ENCODE peak calls at places on chromosomes 6 and 20, in four cellular contexts. C is WTC11, X is HepG2, Z is K562. M is an unnamed sample.

GRCh38 chr20:64030371-64031134 is 5.4 kb upstream of the C20orf204 start:
- DNase-seq in C (no peak), X (no peak), Z (no peak), M (no peak)

GRCh38 chr6:79861023-79861422 is 86.3 kb downstream of the ELOVL4 start:
- DNase-seq in C (no peak), X (no peak), Z (peak; percentile 39), M (no peak)

GRCh38 chr6:168035098-168035660 is 37.7 kb downstream of the KIF25 start:
- DNase-seq in C (peak; percentile 75), X (no peak), Z (peak; percentile 40), M (peak; percentile 69)

GRCh38 chr6:42532038-42532669 is 31.7 kb upstream of the UBR2 start:
- DNase-seq in C (no peak), X (peak; percentile 64), Z (peak; percentile 79), M (peak; percentile 77)

GRCh38 chr6:135146160-135146920 is 34.8 kb upstream of the MYB start:
- DNase-seq in C (no peak), X (no peak), Z (peak; percentile 57), M (no peak)

GRCh38 chr6:126826315-126826714 is 292.2 kb upstream of the RSPO3 start:
- DNase-seq in C (no peak), X (no peak), Z (no peak), M (no peak)

GRCh38 chr20:64119301-64119680 is 11.9 kb upstream of the NPBWR2 start:
- DNase-seq in C (no peak), X (no peak), Z (no peak), M (peak; percentile 48)

GRCh38 chr6:153207617-153208016 is 76.5 kb upstream of the RGS17 start:
- DNase-seq in C (no peak), X (no peak), Z (no peak), M (no peak)

GRCh38 chr6:119463081-119463626 is 113.6 kb upstream of the MAN1A1 start:
- DNase-seq in C (no peak), X (no peak), Z (no peak), M (no peak)

GRCh38 chr6:36997811-36998722 is 7.4 kb upstream of the FGD2 start:
- DNase-seq in C (no peak), X (no peak), Z (no peak), M (no peak)

GRCh38 chr6:138428943-138429616 is 25.1 kb downstream of the HEBP2 start:
- DNase-seq in C (no peak), X (peak; percentile 62), Z (peak; percentile 46), M (peak; percentile 25)

GRCh38 chr6:42251911-42252637 is 34.4 kb upstream of the MRPS10 start:
- DNase-seq in C (no peak), X (peak; percentile 42), Z (no peak), M (no peak)

GRCh38 chr6:10434235-10434634 is 19.4 kb upstream of the TFAP2A start:
- DNase-seq in C (no peak), X (no peak), Z (no peak), M (no peak)

GRCh38 chr6:37459981-37460800 is 27.2 kb downstream of the CMTR1 start:
- DNase-seq in C (no peak), X (no peak), Z (peak; percentile 98), M (no peak)

GRCh38 chr6:108113557-108114519 is 39.3 kb upstream of the OSTM1 start:
- DNase-seq in C (peak; percentile 67), X (peak; percentile 41), Z (peak; percentile 65), M (peak; percentile 34)

GRCh38 chr6:151341481-151342195 is 49.7 kb downstream of the ZBTB2 start:
- DNase-seq in C (no peak), X (no peak), Z (no peak), M (no peak)

GRCh38 chr6:133568970-133569889 is 319.7 kb upstream of the TCF21 start:
- DNase-seq in C (peak; percentile 36), X (peak; percentile 51), Z (peak; percentile 63), M (peak; percentile 96)

GRCh38 chr6:81843302-81843701 is 90.8 kb upstream of the TENT5A start:
- DNase-seq in C (no peak), X (peak; percentile 34), Z (no peak), M (no peak)

GRCh38 chr6:34027445-34027936 is 118.4 kb downstream of the GRM4 start:
- DNase-seq in C (peak; percentile 85), X (peak; percentile 30), Z (peak; percentile 63), M (peak; percentile 24)

GRCh38 chr6:153024401-153025017 is 22.0 kb upstream of the MTRF1L start:
- DNase-seq in C (peak; percentile 36), X (peak; percentile 75), Z (peak; percentile 80), M (peak; percentile 34)

GRCh38 chr6:142444800-142445405 is 143.1 kb downstream of the ADGRG6 start:
- DNase-seq in C (no peak), X (no peak), Z (no peak), M (no peak)

GRCh38 chr20:34249291-34249690 is 8.1 kb downstream of the ASIP start:
- DNase-seq in C (no peak), X (no peak), Z (peak; percentile 55), M (no peak)

GRCh38 chr20:54069501-54069971 is 858 bp downstream of the BCAS1 start:
- DNase-seq in C (no peak), X (no peak), Z (no peak), M (no peak)

GRCh38 chr6:42243046-42243445 is 25.4 kb upstream of the MRPS10 start:
- DNase-seq in C (no peak), X (no peak), Z (no peak), M (no peak)

GRCh38 chr6:125099211-125100017 is 54.2 kb upstream of the TPD52L1 start:
- DNase-seq in C (peak; percentile 66), X (no peak), Z (peak; percentile 89), M (peak; percentile 71)

GRCh38 chr6:85459224-85459901 is 9.5 kb downstream of the NT5E start:
- DNase-seq in C (no peak), X (no peak), Z (no peak), M (no peak)

GRCh38 chr6:72084992-72085569 is 198.7 kb downstream of the RIMS1 start:
- DNase-seq in C (no peak), X (no peak), Z (peak; percentile 21), M (no peak)

GRCh38 chr6:117396228-117396627 is 29.5 kb downstream of the ROS1 start:
- DNase-seq in C (no peak), X (peak; percentile 29), Z (no peak), M (no peak)

GRCh38 chr20:5821627-5822215 is 71.5 kb downstream of the SHLD1 start:
- DNase-seq in C (no peak), X (peak; percentile 93), Z (no peak), M (no peak)

GRCh38 chr6:31837612-31838553 is 10.3 kb downstream of the HSPA1B start:
- DNase-seq in C (no peak), X (no peak), Z (no peak), M (no peak)

GRCh38 chr6:116370328-116370716 is 425 bp upstream of the DSE start:
- DNase-seq in C (no peak), X (no peak), Z (no peak), M (peak; percentile 31)

GRCh38 chr6:2843138-2843740 is 1.6 kb upstream of the SERPINB1 start:
- DNase-seq in C (no peak), X (no peak), Z (no peak), M (no peak)
- TF ChIP-seq NR3C1 in C (no peak), X (no peak), Z (no peak), M (no peak)

DNA sequence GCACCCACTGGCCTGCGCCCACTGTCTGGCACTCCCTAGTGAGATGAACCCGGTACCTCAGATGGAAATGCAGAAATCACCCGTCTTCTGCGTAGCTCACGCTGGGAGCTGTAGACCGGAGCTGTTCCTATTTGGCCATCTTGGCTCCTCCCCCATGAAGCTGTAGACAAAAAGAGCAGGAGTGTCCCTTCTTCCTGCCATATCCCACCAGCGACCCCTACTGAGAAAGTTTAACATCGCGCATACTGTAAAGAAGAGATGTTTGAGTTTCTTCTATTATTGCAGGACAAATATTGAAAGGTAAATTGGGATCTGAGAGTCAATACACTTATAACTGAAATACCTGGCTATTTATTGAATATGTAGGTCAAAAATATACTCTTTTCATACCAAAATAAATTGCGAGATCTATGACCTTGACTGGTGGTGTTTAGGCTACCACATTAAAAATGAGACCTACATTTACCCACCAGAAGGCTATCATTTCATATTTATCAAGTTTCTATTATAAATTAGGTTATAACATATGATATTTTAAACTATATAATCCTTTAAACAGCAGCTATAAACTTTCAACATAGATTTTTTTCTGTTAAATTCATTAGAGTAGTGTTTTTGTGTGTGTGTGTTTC is 586.3 kb downstream of the HTR1B start:
- DNase-seq in C (peak; percentile 75), X (peak; percentile 65), Z (peak; percentile 4), M (no peak)
- TF ChIP-seq ESRRA in C (no peak), X (no peak), Z (no peak), M (no peak)

GRCh38 chr6:40915165-40915564 is 123.9 kb downstream of the UNC5CL start:
- DNase-seq in C (no peak), X (no peak), Z (no peak), M (no peak)

GRCh38 chr6:40918035-40918651 is 120.9 kb downstream of the UNC5CL start:
- DNase-seq in C (no peak), X (no peak), Z (no peak), M (no peak)

GRCh38 chr6:40917603-40918002 is 121.4 kb downstream of the UNC5CL start:
- DNase-seq in C (no peak), X (no peak), Z (no peak), M (no peak)

GRCh38 chr6:40914005-40914404 is 125.0 kb downstream of the UNC5CL start:
- DNase-seq in C (no peak), X (peak; percentile 60), Z (no peak), M (no peak)

DNA sequence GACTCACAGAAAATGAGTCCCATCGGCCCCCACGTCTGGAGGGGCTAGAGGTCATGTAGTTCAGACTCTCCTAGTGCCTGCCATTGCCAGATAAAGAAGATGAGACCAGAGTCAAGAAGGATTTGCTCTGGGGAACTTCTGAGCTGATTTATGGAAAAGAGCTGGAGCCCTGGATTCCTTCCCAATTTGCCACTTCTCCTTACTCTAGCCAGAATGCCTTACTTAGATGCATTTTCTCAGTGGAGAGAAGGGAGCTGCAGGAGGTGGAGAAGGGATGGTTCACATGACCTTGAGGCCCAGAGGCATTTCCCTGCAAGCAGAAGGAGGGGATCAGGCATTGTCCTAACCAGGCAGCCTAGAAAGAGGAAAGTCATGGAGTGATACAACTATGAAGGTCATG is 122.2 kb downstream of the UNC5CL start:
- DNase-seq in C (no peak), X (no peak), Z (no peak), M (no peak)
- TF ChIP-seq NR3C1 in C (no peak), X (no peak), Z (no peak), M (no peak)

GRCh38 chr6:109672204-109672603 is 18.8 kb downstream of the AK9 start:
- DNase-seq in C (no peak), X (no peak), Z (no peak), M (no peak)
- TF ChIP-seq ESRRA in C (no peak), X (no peak), Z (no peak), M (no peak)

GRCh38 chr20:18628330-18628941 is 40.6 kb downstream of the DTD1 start:
- DNase-seq in C (peak; percentile 80), X (peak; percentile 24), Z (peak; percentile 3), M (peak; percentile 21)
- TF ChIP-seq NR3C1 in C (no peak), X (no peak), Z (no peak), M (no peak)

DNA sequence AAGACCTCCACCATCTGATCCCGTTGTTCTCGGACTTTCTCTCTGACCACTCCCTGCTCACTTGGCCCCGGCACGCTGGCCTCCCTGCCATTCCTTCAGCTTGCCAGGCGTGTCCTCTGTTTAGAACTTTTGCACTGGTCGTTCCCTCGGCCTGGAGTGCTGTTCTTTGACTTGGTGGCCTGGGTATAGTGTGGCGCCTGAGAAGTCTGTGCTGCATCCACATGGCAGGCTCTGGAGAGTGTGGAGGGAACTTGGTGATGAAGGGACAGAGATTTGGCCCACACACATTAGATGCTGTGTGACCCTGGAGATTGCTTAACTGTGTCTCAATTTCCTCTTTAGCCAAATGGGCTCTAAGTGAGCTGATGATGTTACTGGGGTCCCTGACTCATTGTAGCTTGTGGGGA is 13.0 kb upstream of the TGM2 start:
- DNase-seq in C (no peak), X (no peak), Z (no peak), M (no peak)
- TF ChIP-seq ESRRA in C (no peak), X (no peak), Z (no peak), M (no peak)

M was measured in A549.